ENCODE peak calls at places on chromosomes 5 and 9, in nine cellular contexts. A is activated effector memory CD4-positive, alpha-beta T cell treated with Interleukin-2 at 50 U/mL for 16 hours; X is GM04504; K is epithelial cell of prostate; R is fibroblast of gingiva; S is right lobe of liver; C is GOT3; I is GM12865; G is ovary. J is an unnamed sample.

GRCh38 chr9:109779711-109780452 is at the start of gene PALM2AKAP2:
- DNase-seq in A (no peak), X (no peak), K (no peak), R (peak), S (peak), C (no peak), I (peak), G (peak), J (peak)

GRCh38 chr5:178208540-178209227 is 4.4 kb downstream of the HNRNPAB start:
- DNase-seq in A (no peak), X (no peak), K (no peak), R (no peak), S (no peak), C (no peak), I (no peak), G (no peak), J (no peak)

GRCh38 chr5:140134277-140134935 is 8.7 kb downstream of the IGIP start:
- DNase-seq in A (no peak), X (no peak), K (no peak), R (no peak), S (no peak), C (no peak), I (no peak), G (no peak), J (no peak)

GRCh38 chr9:5459289-5459829 is 9.0 kb downstream of the CD274 start:
- DNase-seq in A (no peak), X (no peak), K (no peak), R (no peak), S (no peak), C (no peak), I (peak), G (no peak), J (peak)

GRCh38 chr9:89896806-89897340 is 292.1 kb downstream of the GADD45G start:
- DNase-seq in A (no peak), X (no peak), K (no peak), R (no peak), S (no peak), C (no peak), I (no peak), G (no peak), J (no peak)

GRCh38 chr9:85569988-85570387 is 171.8 kb downstream of the AGTPBP1 start:
- DNase-seq in A (no peak), X (peak), K (no peak), R (peak), S (no peak), C (no peak), I (no peak), G (no peak), J (peak)

GRCh38 chr9:1513105-1513504 is 462.9 kb downstream of the DMRT2 start:
- DNase-seq in A (no peak), X (no peak), K (peak), R (no peak), S (no peak), C (no peak), I (peak), G (no peak), J (no peak)

GRCh38 chr9:70506159-70506558 is 91.7 kb upstream of the KLF9 start:
- DNase-seq in A (no peak), X (peak), K (no peak), R (peak), S (no peak), C (no peak), I (no peak), G (no peak), J (no peak)

GRCh38 chr9:96519726-96520125 is 69.8 kb downstream of the HABP4 start:
- DNase-seq in A (no peak), X (no peak), K (no peak), R (peak), S (no peak), C (no peak), I (no peak), G (no peak), J (no peak)

GRCh38 chr5:150081541-150082283 is 4.6 kb downstream of the CSF1R start:
- DNase-seq in A (no peak), X (no peak), K (no peak), R (no peak), S (peak), C (no peak), I (peak), G (peak), J (no peak)